ENCODE peak calls at places on chromosome 18, in five cellular contexts. Q is astrocyte of the spinal cord; A is neuronal stem cell; B is NCI-H2171; P is activated CD4-positive, alpha-beta T cell treated with anti-CD3 and anti-CD28 coated beads, Interleukin-2, amount 50 U/mL, for 4 hours. E is an unnamed sample.

GRCh38 chr18:3008546-3008945 is 4.4 kb downstream of the LPIN2 start:
- DNase-seq in Q (peak), A (no peak), B (no peak), P (no peak), E (no peak)

GRCh38 chr18:56298935-56299334 is 339.5 kb downstream of the TXNL1 start:
- DNase-seq in Q (peak), A (no peak), B (no peak), P (no peak), E (no peak)

GRCh38 chr18:75697493-75697892 is 270.0 kb upstream of the SMIM21 start:
- DNase-seq in Q (no peak), A (no peak), B (no peak), P (no peak), E (no peak)

GRCh38 chr18:25425030-25425429 is 73.1 kb upstream of the ZNF521 start:
- DNase-seq in Q (no peak), A (no peak), B (no peak), P (no peak), E (no peak)

GRCh38 chr18:60259052-60259681 is 113.4 kb downstream of the MC4R start:
- DNase-seq in Q (peak), A (no peak), B (no peak), P (no peak), E (no peak)

GRCh38 chr18:49768051-49768391 is 45.3 kb downstream of the ACAA2 start:
- DNase-seq in Q (peak), A (peak), B (no peak), P (no peak), E (no peak)

GRCh38 chr18:10726198-10727068 is 200.6 kb downstream of the NAPG start:
- DNase-seq in Q (no peak), A (no peak), B (peak), P (no peak), E (no peak)

GRCh38 chr18:41873730-41874129 is 81.3 kb upstream of the PIK3C3 start:
- DNase-seq in Q (no peak), A (no peak), B (no peak), P (no peak), E (no peak)

GRCh38 chr18:31791817-31792579 is 31.3 kb upstream of the SLC25A52 start:
- DNase-seq in Q (no peak), A (no peak), B (no peak), P (no peak), E (no peak)

GRCh38 chr18:13501896-13502295 is 224.5 kb downstream of the FAM210A start:
- DNase-seq in Q (no peak), A (no peak), B (no peak), P (peak), E (no peak)

GRCh38 chr18:22697561-22697960 is 235.6 kb upstream of the RBBP8 start:
- DNase-seq in Q (no peak), A (no peak), B (no peak), P (no peak), E (no peak)

GRCh38 chr18:58541789-58542425 is 87.0 kb downstream of the ALPK2 start:
- DNase-seq in Q (peak), A (no peak), B (no peak), P (peak), E (no peak)

GRCh38 chr18:65235966-65236634 is 514.7 kb upstream of the CDH7 start:
- DNase-seq in Q (peak), A (no peak), B (peak), P (no peak), E (no peak)

GRCh38 chr18:11020867-11021414 is 128.4 kb downstream of the PIEZO2 start:
- DNase-seq in Q (no peak), A (no peak), B (no peak), P (no peak), E (no peak)

GRCh38 chr18:46856975-46857374 is 60.3 kb downstream of the PIAS2 start:
- DNase-seq in Q (no peak), A (no peak), B (no peak), P (no peak), E (no peak)

GRCh38 chr18:68763082-68763481 is 34.8 kb upstream of the CCDC102B start:
- DNase-seq in Q (peak), A (no peak), B (no peak), P (no peak), E (no peak)

GRCh38 chr18:21453512-21453862 is 147.0 kb downstream of the ESCO1 start:
- DNase-seq in Q (no peak), A (no peak), B (no peak), P (no peak), E (no peak)

GRCh38 chr18:21047116-21047515 is 64.5 kb downstream of the ROCK1 start:
- DNase-seq in Q (peak), A (no peak), B (no peak), P (no peak), E (no peak)